ENCODE peak calls at places on chromosome 15, in seven cellular contexts. G is heart left ventricle; M is breast epithelium; U is aorta; D is A673; H is pancreas; O is naive thymus-derived CD4-positive, alpha-beta T cell. P is an unnamed sample.

GRCh38 chr15:80972276-80972675 is 17.3 kb downstream of the MESD start:
- DNase-seq in G (no peak), M (no peak), U (no peak), D (no peak), H (no peak), O (no peak), P (no peak)

GRCh38 chr15:31435891-31436628 is 109.4 kb downstream of the KLF13 start:
- DNase-seq in G (no peak), M (no peak), U (no peak), D (no peak), H (no peak), O (no peak), P (peak)

GRCh38 chr15:97745481-97746071 is 214.9 kb upstream of the ARRDC4 start:
- DNase-seq in G (peak), M (no peak), U (no peak), D (peak), H (no peak), O (peak), P (no peak)

GRCh38 chr15:77426871-77427270 is 6.2 kb downstream of the HMG20A start:
- DNase-seq in G (no peak), M (no peak), U (no peak), D (no peak), H (no peak), O (no peak), P (no peak)

GRCh38 chr15:89647191-89647851 is 7.9 kb downstream of the KIF7 start:
- DNase-seq in G (peak), M (peak), U (peak), D (peak), H (peak), O (peak), P (peak)

GRCh38 chr15:46703871-46704637 is 1013.3 kb upstream of the SEMA6D start:
- DNase-seq in G (no peak), M (no peak), U (no peak), D (no peak), H (no peak), O (no peak), P (no peak)

GRCh38 chr15:40273428-40273827 is 9.4 kb downstream of the ANKRD63 start:
- DNase-seq in G (no peak), M (no peak), U (no peak), D (no peak), H (no peak), O (no peak), P (no peak)

GRCh38 chr15:26888761-26889160 is 21.9 kb downstream of the GABRA5 start:
- DNase-seq in G (no peak), M (no peak), U (peak), D (no peak), H (no peak), O (no peak), P (no peak)

GRCh38 chr15:89129123-89129815 is 41.0 kb downstream of the ABHD2 start:
- DNase-seq in G (no peak), M (no peak), U (peak), D (peak), H (peak), O (peak), P (peak)

GRCh38 chr15:77541421-77542181 is 91.1 kb downstream of the LINGO1 start:
- DNase-seq in G (no peak), M (no peak), U (no peak), D (no peak), H (no peak), O (no peak), P (no peak)

GRCh38 chr15:62985768-62986167 is 56.8 kb upstream of the TPM1 start:
- DNase-seq in G (no peak), M (no peak), U (no peak), D (no peak), H (no peak), O (no peak), P (peak)

GRCh38 chr15:58232273-58233065 is 94.3 kb downstream of the AQP9 start:
- DNase-seq in G (no peak), M (no peak), U (no peak), D (no peak), H (no peak), O (no peak), P (no peak)

GRCh38 chr15:92035961-92036360 is 182.5 kb downstream of the SLCO3A1 start:
- DNase-seq in G (no peak), M (no peak), U (no peak), D (no peak), H (no peak), O (no peak), P (no peak)

GRCh38 chr15:41917767-41918430 is 24.0 kb upstream of the SPTBN5 start:
- DNase-seq in G (peak), M (no peak), U (no peak), D (no peak), H (peak), O (no peak), P (no peak)

GRCh38 chr15:58269455-58270414 is 131.6 kb downstream of the AQP9 start:
- DNase-seq in G (no peak), M (no peak), U (no peak), D (peak), H (no peak), O (peak), P (no peak)

GRCh38 chr15:88658070-88658965 is 19.5 kb downstream of the ISG20 start:
- DNase-seq in G (no peak), M (no peak), U (no peak), D (no peak), H (no peak), O (no peak), P (no peak)

GRCh38 chr15:100580414-100580813 is 21.6 kb downstream of the LINS1 start:
- DNase-seq in G (no peak), M (no peak), U (no peak), D (no peak), H (no peak), O (peak), P (no peak)

GRCh38 chr15:87827126-87827525 is 429.4 kb downstream of the NTRK3 start:
- DNase-seq in G (no peak), M (no peak), U (no peak), D (no peak), H (no peak), O (no peak), P (no peak)

GRCh38 chr15:42921049-42921731 is 612 bp upstream of the TTBK2 start:
- DNase-seq in G (peak), M (peak), U (no peak), D (peak), H (no peak), O (peak), P (peak)

GRCh38 chr15:82183121-82184031 is 79.2 kb downstream of the EFL1 start:
- DNase-seq in G (no peak), M (no peak), U (no peak), D (no peak), H (no peak), O (no peak), P (no peak)

GRCh38 chr15:91308209-91308608 is 208.2 kb downstream of the SV2B start:
- DNase-seq in G (no peak), M (no peak), U (no peak), D (no peak), H (no peak), O (no peak), P (no peak)

GRCh38 chr15:71109130-71109529 is 6.1 kb upstream of the THSD4 start:
- DNase-seq in G (no peak), M (no peak), U (no peak), D (no peak), H (no peak), O (no peak), P (no peak)

GRCh38 chr15:83206971-83207621 is 527 bp downstream of the HDGFL3 start:
- DNase-seq in G (peak), M (no peak), U (peak), D (peak), H (peak), O (no peak), P (peak)

GRCh38 chr15:53072077-53072476 is 281.9 kb upstream of the ONECUT1 start:
- DNase-seq in G (no peak), M (peak), U (no peak), D (peak), H (peak), O (no peak), P (peak)

GRCh38 chr15:97174886-97175540 is 785.5 kb upstream of the ARRDC4 start:
- DNase-seq in G (no peak), M (no peak), U (no peak), D (peak), H (no peak), O (no peak), P (no peak)

GRCh38 chr15:67134577-67135492 is 69.4 kb downstream of the SMAD3 start:
- DNase-seq in G (no peak), M (no peak), U (no peak), D (no peak), H (no peak), O (no peak), P (no peak)

GRCh38 chr15:78234515-78235040 is at the start of gene ACSBG1:
- DNase-seq in G (no peak), M (no peak), U (peak), D (no peak), H (no peak), O (no peak), P (no peak)

GRCh38 chr15:74432271-74432967 is 1.3 kb downstream of the SEMA7A start:
- DNase-seq in G (no peak), M (no peak), U (no peak), D (no peak), H (no peak), O (no peak), P (no peak)

GRCh38 chr15:29465816-29466215 is 196.2 kb upstream of the NSMCE3 start:
- DNase-seq in G (no peak), M (no peak), U (no peak), D (no peak), H (no peak), O (no peak), P (no peak)

GRCh38 chr15:51263726-51264125 is 74.7 kb downstream of the CYP19A1 start:
- DNase-seq in G (no peak), M (no peak), U (no peak), D (no peak), H (no peak), O (no peak), P (no peak)

GRCh38 chr15:93043621-93044300 is 45.2 kb downstream of the RGMA start:
- DNase-seq in G (peak), M (no peak), U (peak), D (no peak), H (peak), O (no peak), P (no peak)

GRCh38 chr15:52099654-52100272 is 12.8 kb downstream of the BCL2L10 start:
- DNase-seq in G (no peak), M (no peak), U (no peak), D (no peak), H (no peak), O (no peak), P (no peak)

GRCh38 chr15:42890161-42890913 is 30.2 kb downstream of the TTBK2 start:
- DNase-seq in G (no peak), M (no peak), U (no peak), D (peak), H (no peak), O (no peak), P (no peak)

GRCh38 chr15:81466741-81467140 is 92.7 kb upstream of the TMC3 start:
- DNase-seq in G (no peak), M (no peak), U (no peak), D (no peak), H (no peak), O (no peak), P (no peak)

GRCh38 chr15:60518511-60518910 is 39.6 kb upstream of the ICE2 start:
- DNase-seq in G (no peak), M (no peak), U (no peak), D (no peak), H (no peak), O (no peak), P (no peak)
- H3K4me3 ChIP-seq in G (no peak), M (no peak), U (no peak), D (no peak), H (no peak), O (no peak), P (no peak)

DNA sequence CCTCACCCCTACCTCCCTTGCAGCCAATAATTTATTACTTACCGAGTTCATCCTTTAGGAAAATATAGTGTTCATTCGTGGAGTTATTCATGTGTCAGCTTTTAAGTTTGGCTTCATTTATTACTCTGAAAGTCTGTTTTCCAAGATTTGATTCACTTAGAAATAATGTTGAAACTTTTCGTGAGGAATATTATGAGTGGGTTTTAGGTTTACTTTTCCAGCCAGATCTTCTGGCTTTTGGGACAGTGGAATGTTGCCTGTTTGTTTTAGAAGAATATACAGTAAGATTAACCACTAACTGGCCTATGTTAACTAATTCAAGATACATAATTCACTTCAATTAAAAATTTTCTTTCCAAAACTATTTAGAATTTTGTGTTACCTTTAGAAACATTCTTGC is 160.9 kb upstream of the CGNL1 start:
- DNase-seq in G (no peak), M (no peak), U (no peak), D (no peak), H (no peak), O (no peak), P (no peak)
- H3K27ac ChIP-seq in G (no peak), M (no peak), U (no peak), D (peak), H (peak), O (no peak), P (no peak)

DNA sequence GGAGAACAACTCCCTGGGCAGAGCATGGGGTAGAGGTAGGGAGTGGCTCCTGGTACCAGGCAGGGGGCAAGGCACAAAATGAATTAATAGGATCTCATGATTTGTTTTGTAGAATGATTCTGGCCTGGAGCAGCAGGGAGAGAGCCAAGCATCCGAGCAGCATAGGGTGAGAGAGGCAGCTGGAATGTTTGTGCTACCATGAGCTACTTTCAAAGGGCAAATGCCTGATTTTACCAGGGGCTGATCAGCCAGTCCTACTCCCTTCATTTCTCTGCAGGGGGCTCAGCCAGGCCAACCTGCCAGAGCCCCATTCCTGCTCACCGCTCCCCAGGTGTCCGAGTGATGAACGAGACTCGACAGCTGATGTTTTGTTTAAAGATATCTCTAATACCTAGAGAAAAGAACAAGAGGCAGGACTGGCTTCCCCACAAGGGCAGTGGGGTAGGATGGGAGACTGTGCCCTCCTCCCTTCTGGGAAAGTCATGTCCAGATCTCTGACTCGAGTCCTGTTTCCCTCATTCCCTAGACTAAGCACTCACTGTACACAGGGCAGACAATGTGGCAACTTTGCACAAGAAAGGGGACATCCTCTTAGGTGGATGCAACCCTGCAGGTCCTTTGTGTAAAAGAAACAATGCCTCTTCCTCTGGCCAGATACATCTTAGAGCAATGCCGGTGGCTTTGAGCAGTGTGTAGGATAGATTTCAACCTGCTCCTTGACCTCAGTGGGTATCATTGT is 12.9 kb downstream of the DUOX2 start:
- DNase-seq in G (no peak), M (no peak), U (no peak), D (no peak), H (no peak), O (no peak), P (no peak)
- H3K4me3 ChIP-seq in G (no peak), M (no peak), U (no peak), D (no peak), H (no peak), O (no peak), P (no peak)

GRCh38 chr15:68272797-68273271 is 4.7 kb upstream of the FEM1B start:
- DNase-seq in G (peak), M (no peak), U (no peak), D (no peak), H (no peak), O (no peak), P (peak)

GRCh38 chr15:68274184-68274848 is 3.2 kb upstream of the FEM1B start:
- DNase-seq in G (no peak), M (no peak), U (no peak), D (no peak), H (no peak), O (no peak), P (no peak)

GRCh38 chr15:68268405-68268804 is 9.1 kb upstream of the FEM1B start:
- DNase-seq in G (no peak), M (no peak), U (no peak), D (no peak), H (no peak), O (no peak), P (no peak)

GRCh38 chr15:68275165-68275746 is 2.3 kb upstream of the FEM1B start:
- DNase-seq in G (no peak), M (peak), U (no peak), D (no peak), H (no peak), O (no peak), P (no peak)

DNA sequence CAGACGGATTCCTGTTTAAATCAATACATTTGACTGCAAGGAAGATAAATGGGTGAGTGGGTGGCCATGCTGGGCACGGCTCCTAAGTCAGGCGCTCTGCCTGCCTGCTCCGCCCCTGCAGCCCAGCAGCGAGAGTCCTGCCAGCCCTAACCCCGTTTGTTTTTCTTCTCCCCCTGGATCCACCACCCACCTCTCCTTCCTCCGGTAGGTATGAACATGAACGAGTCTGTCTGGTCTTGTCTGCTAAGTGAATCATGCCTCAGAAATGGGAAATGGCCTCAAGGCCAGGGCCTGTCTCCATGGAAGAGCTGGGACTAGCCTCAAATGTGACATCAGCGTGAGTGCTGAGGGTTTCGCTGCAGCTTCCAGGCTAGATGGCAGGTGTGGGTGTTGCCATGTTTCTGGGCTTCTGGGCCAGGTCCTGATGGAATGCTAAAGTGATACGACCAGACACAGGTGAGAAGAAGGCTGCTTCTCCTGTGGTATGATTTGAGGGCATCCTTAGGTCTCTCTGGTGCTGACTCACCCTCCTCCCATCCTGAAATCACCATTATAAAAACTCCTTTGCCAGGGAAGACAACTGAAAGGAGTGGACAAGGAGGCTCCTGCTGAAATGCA is 5.6 kb upstream of the FEM1B start:
- DNase-seq in G (no peak), M (peak), U (no peak), D (no peak), H (no peak), O (no peak), P (peak)
- H3K27ac ChIP-seq in G (peak), M (peak), U (peak), D (no peak), H (peak), O (no peak), P (peak)

DNA sequence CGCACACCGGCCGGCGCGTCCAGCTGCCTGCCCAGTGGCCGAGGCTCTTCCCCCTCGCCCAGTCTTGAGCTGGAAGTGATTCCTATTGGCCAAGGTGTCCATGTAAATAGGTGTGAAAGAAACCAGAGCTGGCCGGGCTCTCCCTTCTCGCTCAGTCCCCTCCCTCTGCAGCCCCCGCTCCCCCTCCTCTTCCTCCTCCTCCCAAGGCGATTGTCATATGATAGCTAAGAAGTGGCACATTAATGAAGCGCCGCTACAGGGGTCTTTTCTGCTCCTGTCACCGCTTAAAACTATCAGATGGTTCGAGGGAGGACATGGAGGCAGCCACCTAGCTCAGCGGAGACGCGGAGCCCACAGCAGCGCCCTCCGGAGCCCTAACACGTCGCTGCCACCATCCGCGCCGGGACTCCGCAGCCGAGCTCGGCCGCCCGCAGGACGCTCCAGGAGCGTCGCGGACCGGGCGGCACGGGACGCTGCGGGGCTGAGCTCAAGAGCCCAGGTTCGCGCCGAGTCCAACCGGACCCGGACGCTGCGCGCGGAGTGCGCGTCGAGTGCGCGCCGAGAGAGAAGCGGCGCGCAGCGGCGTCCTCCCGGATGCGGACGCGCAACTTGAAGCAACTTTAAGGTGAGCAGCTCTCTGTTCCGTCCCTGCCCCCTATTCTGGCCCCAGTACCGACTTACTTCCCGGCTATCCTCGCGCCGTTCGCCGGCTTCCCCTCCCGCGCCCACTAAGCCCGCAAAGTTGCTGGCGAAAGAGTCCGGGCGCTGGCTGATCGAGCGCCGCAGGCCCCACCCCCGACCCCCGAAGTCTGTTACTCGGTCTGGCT is at the start of gene FOXB1:
- DNase-seq in G (no peak), M (no peak), U (no peak), D (no peak), H (no peak), O (no peak), P (no peak)
- H3K4me3 ChIP-seq in G (peak), M (no peak), U (no peak), D (peak), H (no peak), O (peak), P (peak)